ENCODE peak calls at places on chromosomes 6 and 20, in six cellular contexts. U is stomach, J is Peyer's patch, H is A549, L is tibial nerve, Z is spleen. C is an unnamed sample.

GRCh38 chr6:119147101-119148053 is 68.9 kb upstream of the FAM184A start:
- DNase-seq in L (peak; percentile 57), Z (no peak), U (peak; percentile 37), J (no peak), H (peak; percentile 65), C (no peak)

GRCh38 chr6:54335871-54336270 is 27.6 kb downstream of the TINAG start:
- DNase-seq in L (no peak), J (no peak), U (no peak), Z (no peak), H (peak; percentile 31), C (no peak)

GRCh38 chr6:17448165-17448564 is 54.8 kb downstream of the CAP2 start:
- DNase-seq in H (no peak), J (no peak), Z (no peak), L (no peak), U (no peak), C (no peak)

GRCh38 chr6:45681860-45682488 is 304.2 kb upstream of the SUPT3H start:
- DNase-seq in L (no peak), J (peak; percentile 77), U (no peak), H (no peak), Z (no peak), C (no peak)

GRCh38 chr6:54861846-54862616 is 15.5 kb downstream of the FAM83B start:
- DNase-seq in L (no peak), H (no peak), Z (no peak), J (no peak), U (no peak), C (no peak)

GRCh38 chr6:11712760-11713159 is 65.8 kb downstream of the ADTRP start:
- DNase-seq in J (no peak), L (peak; percentile 56), H (no peak), Z (no peak), U (no peak), C (no peak)

GRCh38 chr6:63764318-63764916 is 128.8 kb downstream of the PHF3 start:
- DNase-seq in Z (no peak), J (no peak), H (no peak), U (no peak), L (no peak), C (no peak)

GRCh38 chr20:46226602-46227001 is 81.7 kb downstream of the CDH22 start:
- DNase-seq in U (no peak), L (no peak), H (no peak), J (no peak), Z (no peak), C (no peak)

GRCh38 chr6:125787791-125788190 is 3.0 kb upstream of the NCOA7 start:
- DNase-seq in H (no peak), Z (no peak), L (no peak), U (peak; percentile 37), J (no peak), C (no peak)

GRCh38 chr6:96675617-96676016 is 112.7 kb downstream of the FHL5 start:
- DNase-seq in J (no peak), U (no peak), H (no peak), L (no peak), Z (no peak), C (no peak)

GRCh38 chr6:11196511-11197174 is 35.8 kb downstream of the NEDD9 start:
- DNase-seq in L (no peak), J (no peak), H (no peak), U (no peak), Z (no peak), C (no peak)

GRCh38 chr20:5719861-5720401 is 30.3 kb upstream of the SHLD1 start:
- DNase-seq in Z (no peak), U (no peak), J (no peak), H (no peak), L (no peak), C (no peak)

GRCh38 chr20:51570755-51571469 is 28.4 kb upstream of the NFATC2 start:
- DNase-seq in J (no peak), Z (no peak), H (no peak), L (peak; percentile 37), U (no peak), C (no peak)

GRCh38 chr20:62519826-62520225 is 44.0 kb upstream of the GATA5 start:
- DNase-seq in L (no peak), Z (no peak), H (no peak), U (no peak), J (no peak), C (no peak)

GRCh38 chr6:33433001-33433559 is 13.2 kb downstream of the SYNGAP1 start:
- DNase-seq in H (no peak), U (no peak), J (no peak), L (no peak), Z (no peak), C (no peak)
- H3K27ac ChIP-seq in H (no peak overlapping the region), U (peak overlapping the region; percentile 51), J (peak overlapping the region; percentile 4), L (no peak overlapping the region), Z (no peak overlapping the region), C (no peak overlapping the region)

GRCh38 chr20:44430270-44431065 is 45.2 kb upstream of the TTPAL start:
- DNase-seq in U (no peak), L (no peak), Z (no peak), H (no peak), J (no peak), C (no peak)
- TF ChIP-seq POLR2A in U (no peak), L (no peak), Z (no peak), H (no peak), J (no peak), C (no peak)

DNA sequence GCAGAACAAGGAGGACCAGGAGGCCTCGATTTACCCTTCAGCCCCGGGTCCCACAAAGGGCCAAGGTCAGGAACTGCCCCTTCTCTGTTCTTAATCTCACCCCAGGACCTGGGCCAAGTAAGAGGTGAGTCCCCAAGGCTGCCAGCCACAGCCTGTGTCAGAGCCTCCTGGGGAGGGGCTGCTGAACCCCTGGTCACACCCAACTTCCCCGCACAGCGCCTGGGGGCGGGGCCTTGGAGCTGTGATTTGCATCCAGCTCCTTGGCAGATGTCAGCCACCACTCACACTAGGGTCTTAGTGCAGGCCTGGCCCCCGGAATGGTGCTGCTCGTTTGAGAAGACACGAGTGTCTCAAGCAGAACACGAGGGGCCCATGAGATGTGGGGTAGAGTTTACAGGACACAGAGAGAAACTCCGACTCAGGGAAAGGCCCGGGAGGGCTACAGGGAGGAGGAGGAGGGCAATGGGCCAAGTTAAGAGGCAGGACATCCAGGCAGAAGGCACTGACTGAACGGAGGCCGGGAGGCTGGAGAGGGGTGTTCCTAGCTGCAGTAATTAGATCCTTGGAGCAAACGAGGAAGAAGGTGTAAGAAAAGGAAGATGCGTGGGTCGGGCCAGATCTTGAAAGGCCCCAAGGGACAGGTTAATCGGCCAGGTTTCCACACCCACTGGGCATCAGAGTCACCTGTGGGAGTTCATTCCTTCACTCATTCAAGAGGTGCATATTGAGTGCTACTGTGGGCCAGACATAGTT is 26.9 kb downstream of the ZBP1 start:
- DNase-seq in Z (peak; percentile 78), U (no peak), H (no peak), L (no peak), J (no peak), C (no peak)
- H3K27ac ChIP-seq in Z (no peak overlapping the region), U (no peak overlapping the region), H (no peak overlapping the region), L (no peak overlapping the region), J (no peak overlapping the region), C (no peak overlapping the region)

DNA sequence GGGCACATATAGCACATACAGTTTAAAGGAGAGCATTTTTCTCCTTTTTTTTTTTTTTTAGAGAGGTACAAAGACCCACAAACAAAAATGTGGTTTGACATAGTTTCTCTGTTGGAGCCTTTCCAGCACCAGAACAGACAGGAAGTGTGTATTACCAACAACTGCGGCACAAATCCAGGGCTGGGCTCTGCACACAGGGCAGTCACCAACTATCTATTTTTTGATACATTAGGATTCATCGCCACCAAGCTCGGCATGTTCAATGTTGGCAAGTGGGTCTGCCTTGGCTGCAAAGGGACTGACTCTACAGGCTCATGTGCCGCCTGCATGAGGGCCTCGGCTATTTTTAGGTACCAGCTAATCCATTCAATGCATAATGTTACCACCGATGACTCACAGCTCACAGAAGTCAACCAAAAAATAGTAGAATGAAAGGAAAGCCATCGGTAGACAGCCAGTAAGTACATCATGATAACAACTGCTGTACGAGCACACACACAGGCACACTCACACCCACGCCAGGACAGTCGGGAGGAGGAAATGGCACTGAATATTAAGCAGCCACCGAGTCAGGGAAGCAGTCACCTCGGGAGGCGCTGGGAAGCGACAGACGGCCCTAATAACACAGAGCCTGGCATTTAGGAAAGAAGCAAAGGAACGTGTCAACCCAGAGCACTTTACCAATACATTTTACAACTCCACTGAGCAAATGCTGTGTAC is 81.6 kb downstream of the GMPR start:
- DNase-seq in Z (peak; percentile 74), H (no peak), J (peak; percentile 56), U (peak; percentile 36), L (peak; percentile 49), C (no peak)
- TF ChIP-seq POLR2A in Z (no peak), H (no peak), J (no peak), U (no peak), L (no peak), C (no peak)

GRCh38 chr6:129073651-129074419 is 190.9 kb downstream of the LAMA2 start:
- DNase-seq in H (no peak), J (no peak), U (no peak), Z (no peak), L (no peak), C (no peak)
- H3K27ac ChIP-seq in H (no peak overlapping the region), J (no peak overlapping the region), U (no peak overlapping the region), Z (no peak overlapping the region), L (no peak overlapping the region), C (peak overlapping the region; percentile 4)

GRCh38 chr6:93819189-93819588 is 399.8 kb upstream of the EPHA7 start:
- DNase-seq in U (no peak), L (no peak), J (no peak), H (no peak), Z (no peak), C (no peak)
- TF ChIP-seq POLR2A in U (no peak), L (no peak), J (no peak), H (no peak), Z (no peak), C (no peak)

DNA sequence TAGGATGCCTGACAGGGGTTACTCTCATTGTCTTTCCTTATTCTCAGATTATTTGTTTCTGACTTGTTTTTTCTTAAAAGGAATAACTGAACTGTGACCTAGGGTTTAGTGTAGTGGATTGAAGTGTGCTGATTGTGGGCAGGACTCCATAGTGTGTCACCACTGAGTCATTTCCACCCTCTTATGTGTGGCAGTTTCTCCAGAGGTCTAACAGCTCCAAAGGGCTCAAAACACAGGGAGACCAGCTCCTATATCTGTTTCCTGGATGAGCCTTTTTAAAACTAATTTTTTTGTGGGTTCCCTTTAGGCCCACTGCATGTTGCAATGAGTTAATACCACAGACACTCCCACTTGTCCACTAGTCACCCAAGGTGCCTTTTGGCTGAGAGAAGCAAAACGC is 951.1 kb upstream of the ADGRB3 start:
- DNase-seq in L (no peak), U (no peak), Z (no peak), H (no peak), J (no peak), C (no peak)
- H3K27ac ChIP-seq in L (no peak overlapping the region), U (no peak overlapping the region), Z (no peak overlapping the region), H (no peak overlapping the region), J (no peak overlapping the region), C (no peak overlapping the region)

GRCh38 chr20:19889011-19889953 is 127.9 kb upstream of the NAA20 start:
- DNase-seq in L (peak; percentile 40), H (no peak), U (no peak), J (no peak), Z (peak; percentile 80), C (no peak)
- TF ChIP-seq POLR2A in L (no peak), H (no peak), U (no peak), J (peak; percentile 24), Z (no peak), C (no peak)

DNA sequence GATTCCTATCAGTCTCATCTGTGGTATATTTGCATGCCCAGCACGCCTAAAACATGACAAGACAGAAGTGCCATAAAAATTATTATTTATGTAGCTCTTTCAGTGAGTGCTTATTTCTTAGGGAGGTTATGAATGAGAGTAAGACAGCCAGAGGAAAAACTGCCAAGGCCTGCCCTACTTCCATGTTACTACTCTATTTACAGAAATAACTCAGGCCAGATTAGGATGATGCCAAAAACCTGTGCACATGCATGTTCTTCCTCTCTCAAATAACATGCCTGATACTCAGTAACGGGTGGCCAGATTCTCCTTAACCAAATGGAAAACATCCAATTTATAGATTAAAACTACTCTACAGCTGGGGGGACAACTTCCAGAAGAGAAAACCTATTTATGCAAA is 45.7 kb downstream of the ILRUN start:
- DNase-seq in J (no peak), H (no peak), Z (no peak), U (no peak), L (no peak), C (no peak)
- H3K27ac ChIP-seq in J (no peak overlapping the region), H (no peak overlapping the region), Z (no peak overlapping the region), U (no peak overlapping the region), L (no peak overlapping the region), C (no peak overlapping the region)